ENCODE peak calls at places on chromosomes 13 and 19, in five cellular contexts. O is WTC11, I is HepG2, X is K562, Q is GM12878. L is an unnamed sample.

GRCh38 chr19:30479231-30479630 is 107.0 kb downstream of the ZNF536 start:
- DNase-seq in O (no peak), I (no peak), X (no peak), Q (no peak), L (no peak)

GRCh38 chr19:31459430-31459829 is 110.2 kb upstream of the TSHZ3 start:
- DNase-seq in O (no peak), I (no peak), X (no peak), Q (no peak), L (no peak)

GRCh38 chr19:58001895-58002369 is 688 bp downstream of the ZNF606 start:
- DNase-seq in O (no peak), I (peak), X (no peak), Q (no peak), L (no peak)

GRCh38 chr19:13260883-13261653 is 110.9 kb downstream of the IER2 start:
- DNase-seq in O (no peak), I (no peak), X (peak), Q (peak), L (peak)

GRCh38 chr19:38813323-38813722 is 578 bp upstream of the LGALS4 start:
- DNase-seq in O (no peak), I (no peak), X (no peak), Q (no peak), L (no peak)

GRCh38 chr19:35134601-35135091 is at the start of gene LGI4:
- DNase-seq in O (no peak), I (no peak), X (no peak), Q (no peak), L (no peak)

GRCh38 chr19:14563989-14564650 is 7.7 kb downstream of the NDUFB7 start:
- DNase-seq in O (peak), I (no peak), X (peak), Q (no peak), L (peak)

GRCh38 chr19:44647144-44647543 is 3.4 kb downstream of the PVR start:
- DNase-seq in O (no peak), I (no peak), X (no peak), Q (no peak), L (no peak)

GRCh38 chr19:38703509-38703908 is 40.8 kb downstream of the CAPN12 start:
- DNase-seq in O (no peak), I (no peak), X (no peak), Q (no peak), L (no peak)

GRCh38 chr13:25249001-25249543 is 38.2 kb downstream of the MTMR6 start:
- DNase-seq in O (peak), I (peak), X (no peak), Q (peak), L (no peak)

GRCh38 chr13:106513025-106513424 is 22.4 kb downstream of the EFNB2 start:
- DNase-seq in O (no peak), I (no peak), X (no peak), Q (no peak), L (no peak)

GRCh38 chr13:94657167-94657566 is 55.2 kb downstream of the SOX21 start:
- DNase-seq in O (no peak), I (no peak), X (no peak), Q (no peak), L (no peak)

GRCh38 chr19:29793116-29793727 is 18.6 kb upstream of the CCNE1 start:
- DNase-seq in O (no peak), I (no peak), X (no peak), Q (no peak), L (no peak)

GRCh38 chr13:98285317-98285716 is 108.2 kb upstream of the RNF113B start:
- DNase-seq in O (no peak), I (no peak), X (no peak), Q (no peak), L (no peak)

GRCh38 chr13:25281937-25282332 is 5.4 kb downstream of the MTMR6 start:
- DNase-seq in O (no peak), I (no peak), X (no peak), Q (no peak), L (no peak)

GRCh38 chr13:33299626-33300025 is 14.1 kb upstream of the STARD13 start:
- DNase-seq in O (no peak), I (no peak), X (no peak), Q (no peak), L (no peak)

GRCh38 chr19:9823816-9824215 is 3.9 kb upstream of the UBL5 start:
- DNase-seq in O (no peak), I (no peak), X (no peak), Q (no peak), L (no peak)

GRCh38 chr13:35501721-35502235 is 25.3 kb upstream of the MAB21L1 start:
- DNase-seq in O (no peak), I (no peak), X (no peak), Q (no peak), L (no peak)

GRCh38 chr13:98351636-98352035 is 174.6 kb upstream of the RNF113B start:
- DNase-seq in O (no peak), I (no peak), X (no peak), Q (no peak), L (no peak)

GRCh38 chr13:70339738-70340137 is 231.5 kb upstream of the KLHL1 start:
- DNase-seq in O (peak), I (peak), X (no peak), Q (no peak), L (peak)

GRCh38 chr19:12284226-12284625 is 10.5 kb downstream of the ZNF44 start:
- DNase-seq in O (no peak), I (no peak), X (no peak), Q (no peak), L (no peak)

GRCh38 chr19:42121666-42122069 is 10.6 kb downstream of the POU2F2 start:
- DNase-seq in O (peak), I (no peak), X (no peak), Q (peak), L (no peak)

GRCh38 chr19:51501594-51502263 is at the start of gene SIGLEC12:
- DNase-seq in O (no peak), I (no peak), X (no peak), Q (no peak), L (no peak)

GRCh38 chr19:45952691-45953505 is 20.8 kb downstream of the NOVA2 start:
- DNase-seq in O (peak), I (no peak), X (peak), Q (no peak), L (peak)

GRCh38 chr13:49336655-49337054 is 88.9 kb downstream of the CDADC1 start:
- DNase-seq in O (no peak), I (peak), X (no peak), Q (no peak), L (no peak)

GRCh38 chr19:10718205-10719196 is 622 bp downstream of the DNM2 start:
- DNase-seq in O (peak), I (no peak), X (peak), Q (no peak), L (no peak)

GRCh38 chr19:15260939-15261338 is 28.7 kb upstream of the EPHX3 start:
- DNase-seq in O (peak), I (no peak), X (no peak), Q (no peak), L (no peak)

GRCh38 chr19:45739498-45740439 is 6.5 kb downstream of the MEIOSIN start:
- DNase-seq in O (no peak), I (peak), X (peak), Q (no peak), L (peak)

GRCh38 chr13:93080587-93080986 is 146.0 kb upstream of the GPC6 start:
- DNase-seq in O (no peak), I (no peak), X (no peak), Q (no peak), L (no peak)

GRCh38 chr13:39385621-39386231 is 217.3 kb downstream of the LHFPL6 start:
- DNase-seq in O (no peak), I (no peak), X (no peak), Q (no peak), L (no peak)

GRCh38 chr13:105370011-105370645 is 1165.3 kb downstream of the EFNB2 start:
- DNase-seq in O (no peak), I (no peak), X (no peak), Q (no peak), L (no peak)

GRCh38 chr19:58476498-58477015 is 405 bp downstream of the ZNF446 start:
- DNase-seq in O (no peak), I (peak), X (peak), Q (no peak), L (peak)

GRCh38 chr19:3073931-3074595 is 11.8 kb upstream of the TLE5 start:
- DNase-seq in O (no peak), I (no peak), X (peak), Q (no peak), L (no peak)

GRCh38 chr13:50810998-50811397 is 32.5 kb downstream of the DLEU7 start:
- DNase-seq in O (no peak), I (no peak), X (no peak), Q (peak), L (no peak)

GRCh38 chr19:9667898-9668297 is 7.0 kb downstream of the ZNF562 start:
- DNase-seq in O (no peak), I (no peak), X (no peak), Q (no peak), L (no peak)

GRCh38 chr19:35936738-35937268 is 629 bp downstream of the LRFN3 start:
- DNase-seq in O (no peak), I (no peak), X (no peak), Q (no peak), L (no peak)

GRCh38 chr19:49677232-49677881 is at the start of gene PRMT1:
- DNase-seq in O (peak), I (peak), X (peak), Q (no peak), L (no peak)

GRCh38 chr13:74554581-74555290 is 420.5 kb upstream of the KLF12 start:
- DNase-seq in O (no peak), I (no peak), X (no peak), Q (no peak), L (no peak)
- TF ChIP-seq ESRRA in O (no peak), I (no peak), X (no peak), Q (no peak), L (no peak)

GRCh38 chr19:8392017-8392591 is 1.9 kb downstream of the RAB11B start:
- DNase-seq in O (no peak), I (no peak), X (no peak), Q (no peak), L (no peak)
- TF ChIP-seq ESRRA in O (no peak), I (no peak), X (no peak), Q (no peak), L (no peak)

DNA sequence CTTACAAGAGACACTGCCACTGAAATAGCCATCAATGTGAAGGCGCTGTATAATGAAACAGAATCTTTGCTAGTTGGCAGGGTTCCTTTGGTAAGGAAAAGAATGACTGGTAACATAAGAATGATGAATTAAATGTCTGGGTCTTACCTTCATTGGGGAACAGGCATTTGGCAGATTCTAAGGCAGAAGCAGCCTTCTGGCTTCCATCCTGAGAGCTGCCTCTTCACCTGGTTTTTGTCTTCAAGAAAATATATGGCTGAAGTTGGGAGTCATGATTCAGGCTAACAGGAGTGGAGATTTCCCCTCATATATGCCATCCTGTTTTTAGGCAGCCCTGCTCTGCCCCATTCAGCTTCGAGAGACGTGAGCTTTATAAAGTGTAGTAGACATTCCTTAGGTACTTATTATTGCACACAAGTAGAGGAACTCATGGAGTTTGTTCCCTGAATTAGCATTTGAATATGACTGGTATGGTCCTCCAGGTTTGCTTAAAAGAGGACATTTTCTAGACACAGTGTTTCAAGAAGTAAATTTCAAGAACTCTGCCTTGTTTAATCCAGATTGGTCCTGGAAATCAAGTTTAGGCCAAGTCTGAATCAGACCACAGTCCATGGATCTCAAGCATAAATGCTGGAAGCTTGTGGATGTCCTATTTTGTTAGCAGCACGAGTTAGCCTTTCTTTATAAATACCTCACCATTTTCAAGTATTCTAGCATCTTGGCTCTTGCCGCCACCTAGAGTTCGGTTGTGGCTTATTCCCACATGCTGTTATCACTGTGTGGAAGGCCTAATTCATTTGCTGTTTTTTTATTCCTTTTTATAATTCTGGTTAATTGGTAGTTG is 56.2 kb upstream of the AKAP11 start:
- DNase-seq in O (peak), I (peak), X (peak), Q (peak), L (peak)
- TF ChIP-seq ESRRA in O (no peak), I (no peak), X (no peak), Q (no peak), L (no peak)

GRCh38 chr13:24215007-24215633 is 54.6 kb downstream of the SPATA13 start:
- DNase-seq in O (no peak), I (no peak), X (no peak), Q (no peak), L (no peak)

GRCh38 chr13:24216176-24216575 is 55.7 kb downstream of the SPATA13 start:
- DNase-seq in O (no peak), I (no peak), X (no peak), Q (no peak), L (no peak)

GRCh38 chr13:24213932-24214331 is 53.4 kb downstream of the SPATA13 start:
- DNase-seq in O (no peak), I (no peak), X (no peak), Q (no peak), L (no peak)

GRCh38 chr13:24214528-24214927 is 54.0 kb downstream of the SPATA13 start:
- DNase-seq in O (no peak), I (no peak), X (no peak), Q (no peak), L (no peak)

GRCh38 chr13:24215732-24216131 is 55.2 kb downstream of the SPATA13 start:
- DNase-seq in O (no peak), I (no peak), X (no peak), Q (no peak), L (no peak)
- TF ChIP-seq ESRRA in O (no peak), I (no peak), X (no peak), Q (no peak), L (no peak)

GRCh38 chr19:19498255-19498991 is 16.9 kb downstream of the TSSK6 start:
- DNase-seq in O (no peak), I (no peak), X (no peak), Q (no peak), L (no peak)
- TF ChIP-seq ESRRA in O (no peak), I (no peak), X (no peak), Q (no peak), L (no peak)

DNA sequence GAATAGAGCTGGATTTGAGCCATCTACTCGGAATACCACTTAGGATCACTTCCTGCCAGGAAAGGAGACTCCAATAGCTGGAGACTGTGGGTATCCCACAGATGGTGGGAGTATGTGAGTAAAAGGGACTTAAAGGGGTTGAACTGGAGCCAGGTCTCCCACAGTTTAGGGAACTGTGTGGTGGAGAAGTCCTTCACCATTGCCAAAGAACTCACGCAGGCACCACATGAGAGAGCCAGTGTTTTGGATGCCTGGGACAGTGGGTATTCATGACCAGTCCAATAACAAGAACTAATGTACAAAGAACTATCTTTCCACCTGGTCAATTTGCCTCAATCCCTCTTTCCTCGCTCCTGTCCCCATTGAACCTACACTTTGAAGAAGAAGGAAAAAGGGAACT is 24.4 kb upstream of the MYCBP2 start:
- DNase-seq in O (no peak), I (no peak), X (no peak), Q (no peak), L (no peak)
- TF ChIP-seq ESRRA in O (no peak), I (no peak), X (no peak), Q (no peak), L (no peak)

GRCh38 chr13:73076013-73076412 is 17.2 kb downstream of the KLF5 start:
- DNase-seq in O (no peak), I (no peak), X (no peak), Q (no peak), L (no peak)
- TF ChIP-seq ESRRA in O (no peak), I (no peak), X (no peak), Q (no peak), L (no peak)

DNA sequence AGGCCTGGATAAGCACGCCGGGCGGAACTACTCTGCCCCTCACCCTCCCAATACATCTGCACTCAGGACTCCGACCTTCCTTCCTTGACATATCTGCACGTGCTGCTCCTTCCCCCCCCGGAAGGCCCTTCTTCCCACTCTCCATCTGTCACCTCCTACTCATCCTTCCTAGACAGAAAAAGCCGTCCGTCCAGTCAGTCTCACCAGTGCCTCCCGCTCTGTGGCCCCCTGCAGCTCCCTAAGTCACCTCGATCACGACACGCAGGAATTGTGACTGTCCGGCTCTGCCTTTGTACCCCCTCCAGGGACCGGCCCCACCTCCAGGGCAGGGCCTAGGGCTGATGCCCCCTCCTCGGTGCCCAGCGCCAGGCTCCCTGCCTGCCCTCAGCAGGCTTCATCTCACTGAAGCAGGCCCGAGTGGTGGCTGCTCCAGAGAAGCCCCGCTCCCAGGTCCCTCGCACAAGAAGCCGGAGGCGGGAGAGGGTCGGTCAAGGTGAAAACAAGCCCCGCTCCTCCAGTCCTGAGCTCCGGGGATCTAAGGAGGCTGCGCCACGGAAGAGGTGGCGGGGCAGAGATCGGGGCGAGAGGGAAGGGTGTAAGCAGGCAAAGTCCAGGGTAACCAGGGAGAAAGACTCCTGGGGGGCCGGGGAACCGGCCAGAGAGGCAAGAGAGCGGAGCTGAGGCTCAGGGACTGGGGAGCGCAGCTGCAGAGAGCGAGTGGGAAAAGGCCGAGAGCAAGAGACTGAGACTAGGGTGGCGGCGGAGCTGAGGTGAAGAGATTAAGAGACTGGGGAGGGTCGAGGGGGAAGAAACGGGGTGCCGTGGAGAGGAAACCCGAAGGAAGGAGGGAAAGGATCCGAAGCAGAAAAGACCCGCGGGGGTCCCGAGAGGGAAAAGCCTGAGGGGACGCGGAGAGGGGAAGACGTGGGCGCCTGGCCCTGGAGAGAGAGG is 1.1 kb downstream of the PPP6R1 start:
- DNase-seq in O (no peak), I (no peak), X (peak), Q (no peak), L (no peak)
- TF ChIP-seq ESRRA in O (no peak), I (no peak), X (no peak), Q (no peak), L (no peak)

L was measured in A549.